ENCODE peak calls at places on chromosomes 13 and 19, in eight cellular contexts. One of them, this sample, is unnamed.

GRCh38 chr13:34886476-34886875 is 55.6 kb upstream of the NBEA start:
- DNase-seq in right cardiac atrium: no peak
- DNase-seq in GM23338: no peak
- DNase-seq in thoracic aorta: no peak
- DNase-seq in tibial nerve: no peak
- DNase-seq in prostate gland: no peak
- DNase-seq in GM06990: no peak
- DNase-seq in pancreas: no peak
- DNase-seq in this sample: no peak

GRCh38 chr13:83536941-83537340 is 345.3 kb downstream of the SLITRK1 start:
- DNase-seq in prostate gland: no peak
- DNase-seq in right cardiac atrium: no peak
- DNase-seq in thoracic aorta: no peak
- DNase-seq in GM23338: no peak
- DNase-seq in GM06990: no peak
- DNase-seq in tibial nerve: no peak
- DNase-seq in pancreas: no peak
- DNase-seq in this sample: no peak

GRCh38 chr19:44823373-44823698 is 14.4 kb downstream of the BCAM start:
- DNase-seq in GM23338: no peak
- DNase-seq in right cardiac atrium: no peak
- DNase-seq in pancreas: no peak
- DNase-seq in prostate gland: no peak
- DNase-seq in thoracic aorta: no peak
- DNase-seq in GM06990: no peak
- DNase-seq in tibial nerve: no peak
- DNase-seq in this sample: no peak

GRCh38 chr19:40750035-40750284 is 317 bp downstream of the ACTMAP start:
- DNase-seq in thoracic aorta: no peak
- DNase-seq in right cardiac atrium: no peak
- DNase-seq in prostate gland: no peak
- DNase-seq in GM23338: no peak
- DNase-seq in tibial nerve: no peak
- DNase-seq in pancreas: no peak
- DNase-seq in GM06990: no peak
- DNase-seq in this sample: no peak

GRCh38 chr19:30365121-30365800 is 6.9 kb upstream of the ZNF536 start:
- DNase-seq in pancreas: no peak
- DNase-seq in tibial nerve: no peak
- DNase-seq in prostate gland: no peak
- DNase-seq in right cardiac atrium: no peak
- DNase-seq in GM23338: no peak
- DNase-seq in GM06990: no peak
- DNase-seq in thoracic aorta: no peak
- DNase-seq in this sample: no peak

GRCh38 chr13:78192721-78193120 is 274.1 kb upstream of the EDNRB start:
- DNase-seq in pancreas: no peak
- DNase-seq in tibial nerve: no peak
- DNase-seq in right cardiac atrium: no peak
- DNase-seq in prostate gland: no peak
- DNase-seq in GM23338: no peak
- DNase-seq in GM06990: no peak
- DNase-seq in thoracic aorta: no peak
- DNase-seq in this sample: no peak

GRCh38 chr13:111298214-111298975 is 22.0 kb upstream of the TEX29 start:
- DNase-seq in GM23338: no peak
- DNase-seq in tibial nerve: no peak
- DNase-seq in GM06990: no peak
- DNase-seq in thoracic aorta: no peak
- DNase-seq in pancreas: no peak
- DNase-seq in prostate gland: no peak
- DNase-seq in right cardiac atrium: no peak
- DNase-seq in this sample: no peak

GRCh38 chr13:41645313-41645712 is 188.0 kb downstream of the RGCC start:
- DNase-seq in prostate gland: peak; percentile 43
- DNase-seq in tibial nerve: peak; percentile 36
- DNase-seq in right cardiac atrium: peak; percentile 18
- DNase-seq in GM06990: no peak
- DNase-seq in GM23338: no peak
- DNase-seq in pancreas: no peak
- DNase-seq in thoracic aorta: no peak
- DNase-seq in this sample: no peak

GRCh38 chr19:18339703-18340102 is 695 bp upstream of the PGPEP1 start:
- DNase-seq in right cardiac atrium: no peak
- DNase-seq in GM06990: no peak
- DNase-seq in tibial nerve: no peak
- DNase-seq in prostate gland: no peak
- DNase-seq in thoracic aorta: no peak
- DNase-seq in pancreas: no peak
- DNase-seq in GM23338: peak; percentile 74
- DNase-seq in this sample: no peak

GRCh38 chr13:38804536-38804935 is 117.7 kb downstream of the FREM2 start:
- DNase-seq in prostate gland: no peak
- DNase-seq in pancreas: no peak
- DNase-seq in GM06990: no peak
- DNase-seq in thoracic aorta: no peak
- DNase-seq in right cardiac atrium: no peak
- DNase-seq in tibial nerve: no peak
- DNase-seq in GM23338: peak; percentile 16
- DNase-seq in this sample: no peak

GRCh38 chr13:110047511-110047910 is 259.4 kb downstream of the COL4A1 start:
- DNase-seq in right cardiac atrium: peak; percentile 89
- DNase-seq in pancreas: peak; percentile 79
- DNase-seq in GM06990: no peak
- DNase-seq in GM23338: no peak
- DNase-seq in prostate gland: peak; percentile 30
- DNase-seq in thoracic aorta: peak; percentile 66
- DNase-seq in tibial nerve: no peak
- DNase-seq in this sample: peak; percentile 84

GRCh38 chr13:110965038-110965754 is 50.3 kb upstream of the ANKRD10 start:
- DNase-seq in prostate gland: no peak
- DNase-seq in GM23338: no peak
- DNase-seq in right cardiac atrium: no peak
- DNase-seq in GM06990: peak; percentile 64
- DNase-seq in thoracic aorta: no peak
- DNase-seq in tibial nerve: no peak
- DNase-seq in pancreas: no peak
- DNase-seq in this sample: no peak

GRCh38 chr13:97573011-97573410 is 139.0 kb downstream of the RAP2A start:
- DNase-seq in thoracic aorta: no peak
- DNase-seq in GM06990: no peak
- DNase-seq in pancreas: no peak
- DNase-seq in right cardiac atrium: no peak
- DNase-seq in GM23338: no peak
- DNase-seq in tibial nerve: no peak
- DNase-seq in prostate gland: no peak
- DNase-seq in this sample: no peak

GRCh38 chr13:36131931-36132297 is 732 bp upstream of the DCLK1 start:
- DNase-seq in pancreas: no peak
- DNase-seq in GM06990: no peak
- DNase-seq in tibial nerve: peak; percentile 48
- DNase-seq in prostate gland: no peak
- DNase-seq in GM23338: no peak
- DNase-seq in thoracic aorta: no peak
- DNase-seq in right cardiac atrium: peak; percentile 86
- DNase-seq in this sample: peak; percentile 82

GRCh38 chr13:110415669-110416068 is 108.6 kb downstream of the COL4A2 start:
- DNase-seq in tibial nerve: no peak
- DNase-seq in pancreas: no peak
- DNase-seq in thoracic aorta: no peak
- DNase-seq in right cardiac atrium: no peak
- DNase-seq in GM06990: no peak
- DNase-seq in prostate gland: no peak
- DNase-seq in GM23338: peak; percentile 58
- DNase-seq in this sample: peak; percentile 80

GRCh38 chr19:50835103-50835784 is 1.9 kb upstream of the KLK15 start:
- DNase-seq in pancreas: no peak
- DNase-seq in GM23338: peak; percentile 47
- DNase-seq in thoracic aorta: no peak
- DNase-seq in GM06990: no peak
- DNase-seq in prostate gland: peak; percentile 33
- DNase-seq in right cardiac atrium: no peak
- DNase-seq in tibial nerve: no peak
- DNase-seq in this sample: no peak

GRCh38 chr19:54469496-54469934 is 3.6 kb downstream of the CDC42EP5 start:
- DNase-seq in pancreas: peak; percentile 84
- DNase-seq in tibial nerve: no peak
- DNase-seq in right cardiac atrium: peak; percentile 81
- DNase-seq in prostate gland: no peak
- DNase-seq in GM06990: no peak
- DNase-seq in thoracic aorta: no peak
- DNase-seq in GM23338: no peak
- DNase-seq in this sample: no peak

DNA sequence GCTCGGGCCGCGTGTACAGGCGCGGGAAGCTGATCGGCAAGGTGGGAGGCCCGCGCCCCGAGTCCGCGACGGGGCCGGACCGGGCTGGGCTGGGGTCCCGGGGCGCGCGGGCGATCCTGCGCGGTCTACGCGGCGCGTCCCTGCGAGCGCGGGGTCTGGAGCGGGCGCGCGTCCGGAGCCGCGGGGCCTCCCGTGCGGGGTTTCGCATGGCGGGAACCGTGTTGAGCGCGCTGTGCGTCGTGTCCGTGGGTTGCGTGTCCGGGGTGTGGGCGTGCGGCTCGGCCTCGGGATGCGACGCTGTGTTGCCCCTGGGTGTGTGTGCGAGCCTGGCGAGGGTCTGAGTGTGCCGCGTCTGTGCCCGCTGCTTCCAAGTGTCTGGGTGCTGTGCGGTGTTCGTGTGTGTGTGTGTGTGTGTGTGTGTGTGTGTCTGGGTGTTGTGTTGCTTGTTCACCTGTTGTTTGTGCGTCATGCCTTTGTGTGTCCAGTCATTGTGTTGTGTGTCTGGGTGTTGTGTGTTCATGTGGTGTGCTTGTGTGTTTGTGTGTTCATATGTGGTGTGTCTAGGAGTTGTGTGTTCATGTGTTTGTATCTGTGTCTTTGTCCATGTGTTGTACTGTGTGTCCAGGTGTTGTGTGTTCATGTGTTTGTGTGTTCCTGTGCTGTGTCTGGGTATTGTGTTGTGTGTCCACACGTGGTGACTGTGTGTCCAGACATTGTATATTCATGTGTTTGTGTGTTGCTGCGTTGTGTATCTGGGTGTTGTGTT is 512 bp downstream of the PLK5 start:
- DNase-seq in right cardiac atrium: no peak
- DNase-seq in prostate gland: no peak
- DNase-seq in pancreas: no peak
- DNase-seq in thoracic aorta: no peak
- DNase-seq in GM23338: no peak
- DNase-seq in GM06990: no peak
- DNase-seq in tibial nerve: no peak
- DNase-seq in this sample: no peak
- H3K4me3 ChIP-seq in right cardiac atrium: peak overlapping the region; percentile 8
- H3K4me3 ChIP-seq in prostate gland: peak overlapping the region; percentile 27
- H3K4me3 ChIP-seq in pancreas: peak overlapping the region; percentile 22
- H3K4me3 ChIP-seq in thoracic aorta: no peak overlapping the region
- H3K4me3 ChIP-seq in GM23338: peak overlapping the region; percentile 52
- H3K4me3 ChIP-seq in GM06990: no peak overlapping the region
- H3K4me3 ChIP-seq in tibial nerve: peak overlapping the region; percentile 43
- H3K4me3 ChIP-seq in this sample: peak overlapping the region; percentile 61

DNA sequence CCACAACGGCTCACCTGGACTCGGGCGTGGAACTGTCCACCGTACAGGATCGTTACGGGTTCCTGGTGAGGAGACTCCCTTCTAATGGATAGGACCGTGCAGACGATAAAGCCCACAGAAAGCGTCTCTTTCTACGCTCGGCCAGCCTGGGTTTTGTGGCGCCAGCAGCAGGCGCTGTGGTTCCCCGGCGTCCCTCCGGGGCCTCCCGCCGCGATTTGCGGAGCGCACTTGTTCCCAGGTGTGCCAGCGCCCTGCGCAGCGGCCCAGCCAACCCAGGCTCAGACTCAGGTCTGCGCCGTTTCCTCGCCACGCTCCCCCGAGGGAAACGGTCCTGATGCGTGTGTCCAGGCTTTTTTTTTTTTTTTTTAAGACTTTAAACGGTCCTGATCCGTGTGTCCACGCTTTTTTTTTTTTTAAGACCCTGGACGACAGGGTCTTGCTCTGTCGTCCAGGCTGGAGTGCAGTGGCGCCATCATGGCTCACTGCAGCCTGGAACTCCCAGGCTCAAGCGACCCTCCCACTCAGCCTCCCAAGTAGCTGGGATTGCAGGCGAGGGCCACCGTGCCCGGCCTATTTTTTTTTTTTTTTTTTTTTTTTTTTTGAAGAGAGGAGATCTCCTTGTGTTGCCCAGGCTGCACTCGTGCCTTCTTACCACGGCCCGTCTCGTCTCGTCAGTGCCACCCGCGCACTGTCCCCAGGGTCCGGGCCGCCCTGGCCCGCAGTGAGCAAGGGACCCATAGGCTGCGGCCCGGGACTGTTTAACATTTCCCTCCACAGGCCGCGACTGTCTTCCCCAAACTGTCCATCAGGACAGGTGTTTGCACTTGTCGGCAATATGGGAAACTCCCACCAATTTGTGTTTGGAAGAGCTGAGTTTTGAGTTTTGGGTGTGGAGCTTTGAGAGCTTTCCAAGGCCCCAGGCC is 23.8 kb downstream of the GJA3 start:
- DNase-seq in thoracic aorta: no peak
- DNase-seq in right cardiac atrium: no peak
- DNase-seq in prostate gland: no peak
- DNase-seq in GM06990: peak; percentile 51
- DNase-seq in tibial nerve: no peak
- DNase-seq in GM23338: peak; percentile 82
- DNase-seq in pancreas: peak; percentile 87
- DNase-seq in this sample: no peak
- H3K4me3 ChIP-seq in thoracic aorta: peak overlapping the region; percentile 4
- H3K4me3 ChIP-seq in right cardiac atrium: no peak overlapping the region
- H3K4me3 ChIP-seq in prostate gland: no peak overlapping the region
- H3K4me3 ChIP-seq in GM06990: no peak overlapping the region
- H3K4me3 ChIP-seq in tibial nerve: no peak overlapping the region
- H3K4me3 ChIP-seq in GM23338: peak overlapping the region; percentile 42
- H3K4me3 ChIP-seq in pancreas: peak overlapping the region; percentile 28
- H3K4me3 ChIP-seq in this sample: peak overlapping the region; percentile 11

GRCh38 chr13:94713556-94714182 is 1.3 kb upstream of the SOX21 start:
- DNase-seq in prostate gland: no peak
- DNase-seq in tibial nerve: no peak
- DNase-seq in pancreas: peak; percentile 61
- DNase-seq in GM23338: peak; percentile 43
- DNase-seq in thoracic aorta: no peak
- DNase-seq in right cardiac atrium: no peak
- DNase-seq in GM06990: no peak
- DNase-seq in this sample: no peak
- H3K4me3 ChIP-seq in prostate gland: peak overlapping the region; percentile 34
- H3K4me3 ChIP-seq in tibial nerve: no peak overlapping the region
- H3K4me3 ChIP-seq in pancreas: peak overlapping the region; percentile 40
- H3K4me3 ChIP-seq in GM23338: peak overlapping the region; percentile 64
- H3K4me3 ChIP-seq in thoracic aorta: no peak overlapping the region
- H3K4me3 ChIP-seq in right cardiac atrium: no peak overlapping the region
- H3K4me3 ChIP-seq in GM06990: no peak overlapping the region
- H3K4me3 ChIP-seq in this sample: peak overlapping the region; percentile 59

DNA sequence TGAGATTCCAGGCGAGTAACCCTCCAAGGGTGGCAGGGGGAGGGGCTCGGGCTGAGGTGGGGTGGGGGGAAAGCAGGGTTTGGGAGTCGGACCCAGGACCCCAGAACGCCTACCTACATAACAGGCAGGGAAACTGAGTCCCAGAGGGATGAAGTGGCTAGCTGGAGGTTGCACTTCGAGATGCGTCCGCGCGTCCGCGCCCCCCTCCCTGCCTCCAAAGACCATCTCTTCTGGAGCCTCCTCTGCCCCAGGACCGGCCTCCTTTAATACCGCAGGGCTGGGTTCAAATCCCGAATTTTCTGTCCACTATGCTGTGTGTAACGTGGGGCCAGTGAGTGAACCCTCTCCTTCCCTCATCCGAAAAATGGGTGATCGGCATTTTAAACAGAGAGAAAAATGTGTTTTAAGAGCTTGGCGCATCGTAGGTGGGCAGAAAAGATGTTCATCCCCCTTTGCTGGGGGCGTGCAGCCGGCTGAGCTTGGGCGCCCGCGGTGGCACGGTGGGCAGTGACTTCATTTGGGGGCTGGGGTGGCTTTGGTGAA is 13.8 kb downstream of the TJP3 start:
- DNase-seq in pancreas: no peak
- DNase-seq in right cardiac atrium: no peak
- DNase-seq in tibial nerve: no peak
- DNase-seq in thoracic aorta: no peak
- DNase-seq in GM06990: no peak
- DNase-seq in GM23338: no peak
- DNase-seq in prostate gland: no peak
- DNase-seq in this sample: no peak
- H3K4me3 ChIP-seq in pancreas: peak overlapping the region; percentile 51
- H3K4me3 ChIP-seq in right cardiac atrium: peak overlapping the region; percentile 3
- H3K4me3 ChIP-seq in tibial nerve: peak overlapping the region; percentile 15
- H3K4me3 ChIP-seq in thoracic aorta: peak overlapping the region; percentile 48
- H3K4me3 ChIP-seq in GM06990: no peak overlapping the region
- H3K4me3 ChIP-seq in GM23338: peak overlapping the region; percentile 83
- H3K4me3 ChIP-seq in prostate gland: peak overlapping the region; percentile 27
- H3K4me3 ChIP-seq in this sample: peak overlapping the region; percentile 40

This sample was measured in coronary artery.